ENCODE peak calls at places on chromosomes 6 and 20, in seven cellular contexts. Y is T follicular helper cell; I is activated T-helper 1 cell treated with anti-CD3 and anti-CD28 coated beads, Interleukin-2, amount 50 U/mL, for 16 hours; Q is fibroblast of gingiva; L is ELF-1; P is head of caudate nucleus; N is naive thymus-derived CD4-positive, alpha-beta T cell. X is an unnamed sample.

GRCh38 chr20:43456809-43457639 is 672 bp upstream of the SRSF6 start:
- DNase-seq in Y (peak; percentile 83), I (peak; percentile 69), Q (peak; percentile 89), L (peak; percentile 98), P (peak; percentile 97), N (no peak), X (peak; percentile 95)

GRCh38 chr6:152099816-152100618 is 292.5 kb downstream of the ESR1 start:
- DNase-seq in Y (no peak), I (no peak), Q (peak; percentile 36), L (peak; percentile 62), P (no peak), N (no peak), X (no peak)

GRCh38 chr6:112117554-112117953 is 30.2 kb downstream of the FAM229B start:
- DNase-seq in Y (no peak), I (no peak), Q (no peak), L (no peak), P (no peak), N (no peak), X (no peak)

GRCh38 chr20:48738399-48739304 is 89.1 kb downstream of the PREX1 start:
- DNase-seq in Y (no peak), I (no peak), Q (no peak), L (no peak), P (no peak), N (no peak), X (no peak)

GRCh38 chr6:79671605-79672266 is 40.6 kb downstream of the SH3BGRL2 start:
- DNase-seq in Y (peak; percentile 1), I (no peak), Q (peak; percentile 13), L (no peak), P (no peak), N (peak; percentile 31), X (peak; percentile 74)

GRCh38 chr6:79946242-79946641 is 1.1 kb downstream of the ELOVL4 start:
- DNase-seq in Y (no peak), I (no peak), Q (no peak), L (peak; percentile 43), P (no peak), N (peak; percentile 36), X (no peak)

GRCh38 chr20:7728373-7728772 is 211.9 kb downstream of the HAO1 start:
- DNase-seq in Y (no peak), I (no peak), Q (no peak), L (no peak), P (no peak), N (no peak), X (no peak)

GRCh38 chr6:151443911-151444621 is 7.9 kb downstream of the RMND1 start:
- DNase-seq in Y (no peak), I (no peak), Q (no peak), L (no peak), P (no peak), N (no peak), X (no peak)

GRCh38 chr6:80610821-80611220 is 504.4 kb downstream of the BCKDHB start:
- DNase-seq in Y (no peak), I (no peak), Q (peak; percentile 62), L (no peak), P (no peak), N (no peak), X (no peak)

GRCh38 chr20:59499863-59500262 is 104.5 kb upstream of the PHACTR3 start:
- DNase-seq in Y (no peak), I (no peak), Q (no peak), L (no peak), P (no peak), N (no peak), X (no peak)

GRCh38 chr20:15045246-15045645 is 707.8 kb upstream of the FLRT3 start:
- DNase-seq in Y (no peak), I (no peak), Q (peak; percentile 85), L (no peak), P (no peak), N (no peak), X (no peak)

GRCh38 chr6:143803769-143804540 is 39.2 kb upstream of the LTV1 start:
- DNase-seq in Y (no peak), I (no peak), Q (no peak), L (no peak), P (no peak), N (no peak), X (no peak)

GRCh38 chr6:3319801-3320200 is 61.1 kb downstream of the PSMG4 start:
- DNase-seq in Y (no peak), I (no peak), Q (no peak), L (no peak), P (no peak), N (no peak), X (peak; percentile 39)

GRCh38 chr6:87932361-87932760 is 115.3 kb upstream of the SPACA1 start:
- DNase-seq in Y (no peak), I (no peak), Q (no peak), L (peak; percentile 26), P (no peak), N (no peak), X (no peak)

GRCh38 chr6:110446405-110446804 is 30.0 kb downstream of the SLC22A16 start:
- DNase-seq in Y (no peak), I (no peak), Q (no peak), L (no peak), P (no peak), N (no peak), X (no peak)

GRCh38 chr6:133704371-133704770 is 184.5 kb upstream of the TCF21 start:
- DNase-seq in Y (no peak), I (no peak), Q (peak; percentile 26), L (no peak), P (no peak), N (no peak), X (no peak)

GRCh38 chr20:7980332-7981046 is 39.1 kb downstream of the TMX4 start:
- DNase-seq in Y (no peak), I (no peak), Q (peak; percentile 40), L (peak; percentile 10), P (peak; percentile 70), N (peak; percentile 1), X (no peak)

GRCh38 chr6:26029570-26029856 is 57.7 kb upstream of the HFE start:
- DNase-seq in Y (no peak), I (no peak), Q (no peak), L (no peak), P (no peak), N (no peak), X (no peak)

GRCh38 chr6:4103929-4104328 is 25.0 kb upstream of the FAM217A start:
- DNase-seq in Y (no peak), I (no peak), Q (no peak), L (no peak), P (no peak), N (no peak), X (no peak)

GRCh38 chr20:24682496-24683090 is 213.2 kb downstream of the SYNDIG1 start:
- DNase-seq in Y (no peak), I (no peak), Q (no peak), L (no peak), P (no peak), N (no peak), X (peak; percentile 32)

GRCh38 chr20:58271596-58272460 is 37.7 kb upstream of the RAB22A start:
- DNase-seq in Y (no peak), I (no peak), Q (no peak), L (no peak), P (no peak), N (no peak), X (no peak)

GRCh38 chr6:156729248-156729647 is 47.9 kb upstream of the ARID1B start:
- DNase-seq in Y (no peak), I (no peak), Q (peak; percentile 49), L (no peak), P (no peak), N (no peak), X (no peak)

GRCh38 chr6:42984924-42985475 is 630 bp downstream of the PPP2R5D start:
- DNase-seq in Y (no peak), I (no peak), Q (no peak), L (peak; percentile 40), P (no peak), N (peak; percentile 24), X (no peak)

GRCh38 chr6:46733410-46733809 is 1.8 kb downstream of the PLA2G7 start:
- DNase-seq in Y (no peak), I (no peak), Q (no peak), L (peak; percentile 3), P (no peak), N (no peak), X (no peak)